ENCODE peak calls at places on chromosome 9, in nine cellular contexts. N, F, X, B, R, M, G, I and P are unnamed samples.

GRCh38 chr9:37555786-37556185 is 20.4 kb downstream of the FBXO10 start:
- DNase-seq in B (no peak), R (no peak), X (no peak), M (no peak), N (no peak), F (no peak), G (no peak), I (no peak), P (no peak)

GRCh38 chr9:136058801-136059302 is 36.2 kb downstream of the NACC2 start:
- DNase-seq in G (no peak), X (no peak), I (no peak), N (no peak), B (peak), R (no peak), F (no peak), M (no peak), P (no peak)

GRCh38 chr9:30534458-30534857 is 1850.0 kb upstream of the ACO1 start:
- DNase-seq in B (no peak), N (no peak), R (no peak), F (no peak), X (no peak), I (no peak), G (no peak), M (no peak), P (no peak)

GRCh38 chr9:76246680-76247079 is 147.5 kb downstream of the RFK start:
- DNase-seq in G (no peak), F (no peak), I (no peak), M (no peak), B (no peak), N (no peak), X (no peak), R (no peak), P (no peak)

GRCh38 chr9:138114501-138115245 is 237.1 kb downstream of the CACNA1B start:
- DNase-seq in M (no peak), G (no peak), F (no peak), N (peak), R (no peak), I (no peak), X (no peak), B (no peak), P (no peak)

GRCh38 chr9:73039253-73039915 is 86.5 kb upstream of the ALDH1A1 start:
- DNase-seq in B (no peak), M (no peak), G (no peak), R (no peak), F (no peak), N (no peak), I (no peak), X (no peak), P (no peak)

GRCh38 chr9:77423841-77424240 is 224.3 kb downstream of the GNA14 start:
- DNase-seq in F (no peak), X (no peak), I (no peak), M (no peak), G (no peak), N (no peak), R (no peak), B (no peak), P (peak)

GRCh38 chr9:134071149-134071548 is 3.3 kb upstream of the BRD3 start:
- DNase-seq in G (no peak), M (no peak), N (no peak), F (no peak), I (no peak), R (no peak), B (no peak), X (no peak), P (no peak)

GRCh38 chr9:116774421-116774820 is 87.3 kb downstream of the TRIM32 start:
- DNase-seq in B (no peak), F (no peak), R (no peak), X (no peak), I (no peak), N (no peak), G (no peak), M (no peak), P (no peak)

GRCh38 chr9:4315582-4316215 is 15.8 kb upstream of the GLIS3 start:
- DNase-seq in R (peak), N (peak), M (peak), X (peak), G (peak), F (no peak), I (peak), B (peak), P (no peak)

GRCh38 chr9:119487118-119487827 is 118.0 kb upstream of the BRINP1 start:
- DNase-seq in B (no peak), G (no peak), I (no peak), X (no peak), F (no peak), R (no peak), N (no peak), M (no peak), P (no peak)

GRCh38 chr9:113152699-113153098 is 1.9 kb downstream of the SLC31A2 start:
- DNase-seq in R (no peak), X (peak), G (no peak), F (no peak), N (no peak), M (no peak), B (no peak), I (no peak), P (no peak)

GRCh38 chr9:110446171-110446570 is 108.5 kb upstream of the TXNDC8 start:
- DNase-seq in N (no peak), F (no peak), I (no peak), B (no peak), M (no peak), X (no peak), G (no peak), R (no peak), P (no peak)

GRCh38 chr9:75108571-75108970 is 20.3 kb downstream of the OSTF1 start:
- DNase-seq in B (no peak), I (no peak), X (no peak), M (no peak), R (no peak), F (peak), N (peak), G (no peak), P (no peak)

GRCh38 chr9:120654278-120654677 is 60.0 kb downstream of the MEGF9 start:
- DNase-seq in N (no peak), M (no peak), R (no peak), G (no peak), F (no peak), I (no peak), B (no peak), X (no peak), P (no peak)

GRCh38 chr9:122256206-122256605 is 8.4 kb downstream of the RBM18 start:
- DNase-seq in F (no peak), R (no peak), B (no peak), X (no peak), G (no peak), N (no peak), M (no peak), I (no peak), P (no peak)

GRCh38 chr9:97853056-97853843 is at the start of gene FOXE1:
- DNase-seq in N (no peak), B (no peak), M (peak), I (peak), G (no peak), R (no peak), X (no peak), F (no peak), P (no peak)

GRCh38 chr9:120909904-120910303 is 16.7 kb downstream of the TRAF1 start:
- DNase-seq in G (no peak), F (no peak), R (no peak), M (no peak), X (no peak), N (no peak), I (no peak), B (no peak), P (no peak)

GRCh38 chr9:69984831-69985230 is 58.8 kb upstream of the MAMDC2 start:
- DNase-seq in F (no peak), I (no peak), M (no peak), X (no peak), N (no peak), R (no peak), G (no peak), B (no peak), P (no peak)

GRCh38 chr9:18438300-18438925 is 35.5 kb upstream of the ADAMTSL1 start:
- DNase-seq in M (peak), I (peak), R (no peak), X (no peak), G (no peak), N (peak), F (no peak), B (no peak), P (peak)

GRCh38 chr9:136945333-136946227 is 537 bp downstream of the C8G start:
- DNase-seq in N (no peak), X (no peak), R (no peak), F (no peak), M (peak), G (no peak), I (no peak), B (no peak), P (no peak)

GRCh38 chr9:35035851-35036701 is 36.3 kb downstream of the VCP start:
- DNase-seq in I (no peak), X (no peak), N (peak), R (no peak), G (no peak), M (peak), F (no peak), B (peak), P (peak)

GRCh38 chr9:111548623-111549022 is 23.6 kb downstream of the ZNF483 start:
- DNase-seq in F (no peak), R (no peak), M (no peak), B (no peak), I (no peak), X (no peak), G (no peak), N (no peak), P (no peak)

GRCh38 chr9:113155911-113156559 is 5.2 kb downstream of the SLC31A2 start:
- DNase-seq in B (peak), R (peak), F (no peak), I (no peak), G (no peak), N (no peak), X (no peak), M (no peak), P (no peak)

GRCh38 chr9:127207734-127208410 is 56.7 kb upstream of the GARNL3 start:
- DNase-seq in M (peak), N (peak), I (no peak), G (no peak), R (no peak), X (no peak), B (no peak), F (no peak), P (no peak)

GRCh38 chr9:81685763-81686613 is 3.4 kb downstream of the TLE1 start:
- DNase-seq in B (no peak), I (no peak), R (peak), N (no peak), X (peak), G (peak), F (no peak), M (no peak), P (no peak)

GRCh38 chr9:127778280-127779135 is at the start of gene SH2D3C:
- DNase-seq in X (no peak), N (no peak), M (peak), F (no peak), G (no peak), R (peak), B (peak), I (no peak), P (no peak)

GRCh38 chr9:34522971-34523797 is at the start of gene ENHO:
- DNase-seq in G (peak), X (peak), B (peak), M (peak), I (peak), R (peak), F (peak), N (peak), P (peak)

GRCh38 chr9:112861155-112861554 is 29.5 kb downstream of the SLC46A2 start:
- DNase-seq in B (no peak), I (no peak), G (no peak), R (no peak), X (no peak), M (no peak), N (no peak), F (no peak), P (no peak)

GRCh38 chr9:133355881-133356357 is 368 bp downstream of the SURF1 start:
- DNase-seq in N (peak), B (no peak), F (no peak), G (no peak), M (no peak), I (no peak), R (no peak), X (no peak), P (no peak)

GRCh38 chr9:134423757-134424156 is 97.5 kb downstream of the RXRA start:
- DNase-seq in R (no peak), M (no peak), X (no peak), I (no peak), F (no peak), N (no peak), B (no peak), G (no peak), P (no peak)

GRCh38 chr9:135066291-135066690 is 21.2 kb upstream of the OLFM1 start:
- DNase-seq in R (no peak), M (no peak), I (no peak), N (peak), F (no peak), B (no peak), X (no peak), G (no peak), P (no peak)

GRCh38 chr9:88390371-88390990 is 2.2 kb downstream of the SPIN1 start:
- DNase-seq in N (no peak), G (no peak), B (no peak), X (no peak), I (no peak), M (no peak), R (no peak), F (no peak), P (no peak)

GRCh38 chr9:121557581-121558422 is 58.2 kb upstream of the GGTA1 start:
- DNase-seq in I (no peak), G (no peak), X (no peak), M (no peak), F (peak), N (peak), B (peak), R (peak), P (peak)

GRCh38 chr9:36942891-36943290 is 91.2 kb downstream of the PAX5 start:
- DNase-seq in G (no peak), R (no peak), B (no peak), N (no peak), M (no peak), F (no peak), X (no peak), I (no peak), P (no peak)

GRCh38 chr9:12884736-12885395 is 110.0 kb downstream of the LURAP1L start:
- DNase-seq in B (no peak), I (peak), M (no peak), F (peak), R (peak), X (peak), G (peak), N (no peak), P (peak)

GRCh38 chr9:6598249-6598725 is 47.2 kb downstream of the GLDC start:
- DNase-seq in R (peak), N (no peak), M (no peak), X (no peak), F (no peak), I (no peak), B (no peak), G (no peak), P (no peak)

GRCh38 chr9:2271426-2271825 is 256.3 kb downstream of the SMARCA2 start:
- DNase-seq in N (no peak), I (no peak), M (no peak), B (no peak), R (peak), G (no peak), F (peak), X (no peak), P (no peak)